ENCODE peak calls at places on chromosomes 12 and 14, in five cellular contexts. One of them, this sample, is unnamed.

GRCh38 chr14:63893701-63894458 is 41.1 kb downstream of the SYNE2 start:
- DNase-seq in GM12878: no peak
- DNase-seq in GM12891: no peak
- DNase-seq in HepG2: no peak
- DNase-seq in SK-N-SH: no peak
- DNase-seq in this sample: no peak

GRCh38 chr14:86013663-86014062 is 483.7 kb downstream of the FLRT2 start:
- DNase-seq in GM12891: no peak
- DNase-seq in GM12878: no peak
- DNase-seq in SK-N-SH: no peak
- DNase-seq in HepG2: peak
- DNase-seq in this sample: no peak

GRCh38 chr12:3152892-3153291 is 75.7 kb downstream of the TSPAN9 start:
- DNase-seq in GM12891: no peak
- DNase-seq in GM12878: no peak
- DNase-seq in SK-N-SH: no peak
- DNase-seq in HepG2: no peak
- DNase-seq in this sample: no peak

GRCh38 chr14:59699422-59699821 is 122.8 kb upstream of the CCDC175 start:
- DNase-seq in GM12891: no peak
- DNase-seq in HepG2: no peak
- DNase-seq in SK-N-SH: no peak
- DNase-seq in GM12878: no peak
- DNase-seq in this sample: no peak

GRCh38 chr12:7985802-7986418 is 46.6 kb upstream of the FOXJ2 start:
- DNase-seq in HepG2: no peak
- DNase-seq in GM12878: no peak
- DNase-seq in GM12891: no peak
- DNase-seq in SK-N-SH: no peak
- DNase-seq in this sample: no peak

GRCh38 chr14:34147461-34147860 is 196.6 kb upstream of the EGLN3 start:
- DNase-seq in GM12891: no peak
- DNase-seq in SK-N-SH: no peak
- DNase-seq in GM12878: no peak
- DNase-seq in HepG2: no peak
- DNase-seq in this sample: no peak

GRCh38 chr14:76497550-76498484 is 121.9 kb downstream of the ESRRB start:
- DNase-seq in GM12878: no peak
- DNase-seq in GM12891: peak
- DNase-seq in SK-N-SH: peak
- DNase-seq in HepG2: no peak
- DNase-seq in this sample: no peak

GRCh38 chr12:75305412-75306332 is 24.5 kb downstream of the CAPS2 start:
- DNase-seq in GM12878: no peak
- DNase-seq in GM12891: no peak
- DNase-seq in SK-N-SH: no peak
- DNase-seq in HepG2: no peak
- DNase-seq in this sample: no peak

GRCh38 chr14:93163570-93163969 is 21.1 kb downstream of the MOAP1 start:
- DNase-seq in HepG2: no peak
- DNase-seq in GM12891: no peak
- DNase-seq in SK-N-SH: no peak
- DNase-seq in GM12878: peak
- DNase-seq in this sample: no peak

GRCh38 chr12:120965125-120965524 is 13.2 kb upstream of the HNF1A start:
- DNase-seq in HepG2: no peak
- DNase-seq in GM12891: no peak
- DNase-seq in GM12878: no peak
- DNase-seq in SK-N-SH: no peak
- DNase-seq in this sample: no peak

GRCh38 chr14:52314521-52315354 is 626 bp downstream of the PTGER2 start:
- DNase-seq in GM12891: peak
- DNase-seq in SK-N-SH: peak
- DNase-seq in GM12878: no peak
- DNase-seq in HepG2: no peak
- DNase-seq in this sample: peak

GRCh38 chr12:116670859-116671258 is 67.0 kb downstream of the SPRING1 start:
- DNase-seq in SK-N-SH: no peak
- DNase-seq in GM12878: no peak
- DNase-seq in GM12891: no peak
- DNase-seq in HepG2: no peak
- DNase-seq in this sample: no peak

GRCh38 chr14:101405171-101405883 is 156.0 kb upstream of the DIO3 start:
- DNase-seq in HepG2: no peak
- DNase-seq in GM12891: no peak
- DNase-seq in GM12878: no peak
- DNase-seq in SK-N-SH: peak
- DNase-seq in this sample: no peak

GRCh38 chr12:29992366-29992765 is 208.6 kb upstream of the TMTC1 start:
- DNase-seq in HepG2: no peak
- DNase-seq in GM12878: no peak
- DNase-seq in GM12891: no peak
- DNase-seq in SK-N-SH: no peak
- DNase-seq in this sample: no peak

GRCh38 chr12:54431911-54432814 is 13.1 kb upstream of the ITGA5 start:
- DNase-seq in SK-N-SH: no peak
- DNase-seq in GM12891: no peak
- DNase-seq in GM12878: no peak
- DNase-seq in HepG2: no peak
- DNase-seq in this sample: no peak

GRCh38 chr12:5556033-5556614 is 124.2 kb downstream of the NTF3 start:
- DNase-seq in HepG2: no peak
- DNase-seq in SK-N-SH: peak
- DNase-seq in GM12878: no peak
- DNase-seq in GM12891: peak
- DNase-seq in this sample: no peak

GRCh38 chr12:15393037-15393436 is 70.7 kb downstream of the PTPRO start:
- DNase-seq in HepG2: no peak
- DNase-seq in SK-N-SH: no peak
- DNase-seq in GM12878: no peak
- DNase-seq in GM12891: no peak
- DNase-seq in this sample: no peak

GRCh38 chr14:63737582-63738006 is 9.7 kb upstream of the SGPP1 start:
- DNase-seq in HepG2: no peak
- DNase-seq in SK-N-SH: no peak
- DNase-seq in GM12891: no peak
- DNase-seq in GM12878: peak
- DNase-seq in this sample: no peak

GRCh38 chr12:1093166-1093751 is 102.2 kb downstream of the ERC1 start:
- DNase-seq in GM12878: no peak
- DNase-seq in GM12891: peak
- DNase-seq in HepG2: peak
- DNase-seq in SK-N-SH: peak
- DNase-seq in this sample: no peak

GRCh38 chr14:105132921-105133320 is 35.7 kb downstream of the JAG2 start:
- DNase-seq in SK-N-SH: no peak
- DNase-seq in GM12891: no peak
- DNase-seq in GM12878: no peak
- DNase-seq in HepG2: no peak
- DNase-seq in this sample: no peak

GRCh38 chr14:98819132-98819866 is 452.7 kb downstream of the BCL11B start:
- DNase-seq in SK-N-SH: no peak
- DNase-seq in GM12878: no peak
- DNase-seq in HepG2: no peak
- DNase-seq in GM12891: no peak
- DNase-seq in this sample: no peak

GRCh38 chr12:65495233-65495632 is 216.8 kb downstream of the MSRB3 start:
- DNase-seq in SK-N-SH: no peak
- DNase-seq in GM12878: no peak
- DNase-seq in HepG2: peak
- DNase-seq in GM12891: no peak
- DNase-seq in this sample: no peak

GRCh38 chr14:57982161-57982560 is 116.3 kb upstream of the SLC35F4 start:
- DNase-seq in GM12891: no peak
- DNase-seq in SK-N-SH: no peak
- DNase-seq in HepG2: no peak
- DNase-seq in GM12878: no peak
- DNase-seq in this sample: no peak

GRCh38 chr14:57976701-57977100 is 110.8 kb upstream of the SLC35F4 start:
- DNase-seq in HepG2: no peak
- DNase-seq in GM12891: no peak
- DNase-seq in GM12878: no peak
- DNase-seq in SK-N-SH: no peak
- DNase-seq in this sample: no peak

GRCh38 chr14:57983235-57983634 is 117.3 kb upstream of the SLC35F4 start:
- DNase-seq in GM12878: no peak
- DNase-seq in SK-N-SH: no peak
- DNase-seq in GM12891: no peak
- DNase-seq in HepG2: no peak
- DNase-seq in this sample: no peak

GRCh38 chr14:57982802-57983201 is 116.9 kb upstream of the SLC35F4 start:
- DNase-seq in GM12878: no peak
- DNase-seq in SK-N-SH: no peak
- DNase-seq in GM12891: no peak
- DNase-seq in HepG2: no peak
- DNase-seq in this sample: no peak

GRCh38 chr14:57979376-57980048 is 113.6 kb upstream of the SLC35F4 start:
- DNase-seq in GM12891: no peak
- DNase-seq in GM12878: no peak
- DNase-seq in HepG2: no peak
- DNase-seq in SK-N-SH: no peak
- DNase-seq in this sample: no peak
- TF ChIP-seq TAF1 in GM12891: no peak
- TF ChIP-seq TAF1 in GM12878: no peak
- TF ChIP-seq TAF1 in HepG2: no peak
- TF ChIP-seq TAF1 in SK-N-SH: no peak
- TF ChIP-seq TAF1 in this sample: no peak

DNA sequence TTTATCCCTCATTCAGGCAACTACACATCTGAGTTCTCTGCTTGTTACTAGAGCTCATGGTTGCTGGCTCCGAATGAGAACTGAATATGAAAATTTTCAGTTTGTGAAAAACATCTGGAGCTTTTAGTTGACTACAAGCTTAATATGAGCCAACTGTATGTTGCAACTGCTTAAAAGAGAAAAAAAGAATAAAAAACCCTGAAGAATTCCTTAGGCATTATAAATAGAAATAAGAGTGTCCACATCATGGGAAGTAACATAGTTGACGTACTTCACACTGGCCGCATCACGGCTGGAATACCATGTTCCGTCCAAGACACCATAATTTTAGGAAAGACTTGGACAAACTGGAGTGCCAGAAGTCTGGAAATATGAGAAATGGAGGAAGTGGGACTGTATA is 57.9 kb downstream of the PDE3A start:
- DNase-seq in GM12878: no peak
- DNase-seq in SK-N-SH: no peak
- DNase-seq in GM12891: no peak
- DNase-seq in HepG2: no peak
- DNase-seq in this sample: no peak
- TF ChIP-seq POLR2AphosphoS5 in GM12878: no peak
- TF ChIP-seq POLR2AphosphoS5 in SK-N-SH: no peak
- TF ChIP-seq POLR2AphosphoS5 in GM12891: no peak
- TF ChIP-seq POLR2AphosphoS5 in HepG2: no peak
- TF ChIP-seq POLR2AphosphoS5 in this sample: no peak

DNA sequence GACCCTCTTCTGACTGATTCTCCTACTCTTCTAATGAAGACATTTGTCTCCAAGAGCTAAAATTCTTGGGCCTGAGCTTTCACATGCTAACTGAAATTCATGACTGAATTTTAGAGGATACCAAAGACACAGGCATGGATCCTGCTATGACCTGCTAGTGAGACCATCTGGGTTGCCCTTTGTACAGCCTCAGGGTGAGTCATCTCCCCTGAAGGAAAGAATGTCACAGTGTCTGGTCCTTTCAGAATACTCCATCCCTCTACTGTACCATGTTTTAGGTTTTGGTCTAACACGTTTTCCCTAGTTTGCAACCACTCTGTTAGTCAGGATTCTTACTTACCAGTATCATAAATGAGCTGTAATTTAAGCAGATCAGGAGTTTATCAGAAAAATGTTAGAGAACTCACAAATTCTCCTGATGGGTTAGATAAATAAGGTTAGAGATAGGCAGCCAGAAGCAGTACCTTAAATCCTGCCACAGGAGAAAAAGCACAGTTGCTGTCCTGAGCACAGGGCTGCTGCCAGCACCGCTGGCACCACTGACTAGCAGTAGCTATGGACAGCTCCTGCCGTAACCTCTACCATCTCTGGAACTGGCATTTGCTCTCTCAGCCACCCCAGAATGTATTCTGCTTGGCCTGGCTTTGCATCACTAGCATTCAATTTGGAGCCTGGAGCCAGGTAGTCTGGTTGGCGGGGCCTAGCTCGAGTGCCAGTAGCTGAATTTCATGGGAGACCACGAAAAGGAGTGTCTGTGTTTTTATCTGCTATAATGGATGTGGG is 127.6 kb downstream of the ANO6 start:
- DNase-seq in HepG2: peak
- DNase-seq in GM12878: no peak
- DNase-seq in SK-N-SH: no peak
- DNase-seq in GM12891: no peak
- DNase-seq in this sample: no peak
- TF ChIP-seq TAF1 in HepG2: no peak
- TF ChIP-seq TAF1 in GM12878: no peak
- TF ChIP-seq TAF1 in SK-N-SH: no peak
- TF ChIP-seq TAF1 in GM12891: no peak
- TF ChIP-seq TAF1 in this sample: no peak

GRCh38 chr14:75182820-75183219 is 6.4 kb upstream of the TMED10 start:
- DNase-seq in GM12891: no peak
- DNase-seq in GM12878: no peak
- DNase-seq in SK-N-SH: no peak
- DNase-seq in HepG2: peak
- DNase-seq in this sample: no peak
- TF ChIP-seq POLR2AphosphoS5 in GM12891: no peak
- TF ChIP-seq POLR2AphosphoS5 in GM12878: no peak
- TF ChIP-seq POLR2AphosphoS5 in SK-N-SH: no peak
- TF ChIP-seq POLR2AphosphoS5 in HepG2: no peak
- TF ChIP-seq POLR2AphosphoS5 in this sample: no peak

This sample was measured in GM12892.